ENCODE peak calls at places on chromosomes 13 and 19, in ten cellular contexts. U is NCI-H774; C is pons; F is dermis microvascular lymphatic vessel endothelial cell; H is nephron progenitor cell; P is mammary epithelial cell; E is OCI-LY7; O is anterior cingulate cortex; Z is stimulated activated CD4-positive, alpha-beta T cell treated with anti-CD3 and anti-CD28 coated beads, Interleukin-1b, Interleukin-23, amount 100 ng/mL, for 24 hours; D is left ventricle myocardium inferior. T is an unnamed sample.
A peak's percentile ranks its signal among the peaks of the same experiment; 100 is the strongest.

GRCh38 chr13:25677956-25678355 is 306.2 kb downstream of the ATP8A2 start:
- DNase-seq in U (no peak), C (no peak), F (no peak), H (no peak), P (no peak), E (no peak), O (no peak), Z (no peak), D (no peak), T (no peak)

GRCh38 chr13:40102854-40103253 is 447.4 kb downstream of the COG6 start:
- DNase-seq in U (no peak), C (no peak), F (no peak), H (no peak), P (peak; percentile 97), E (no peak), O (no peak), Z (peak; percentile 91), D (no peak), T (peak; percentile 19)

GRCh38 chr19:17889609-17890214 is 18.0 kb downstream of the SLC5A5 start:
- DNase-seq in U (no peak), C (no peak), F (peak; percentile 62), H (peak; percentile 86), P (peak; percentile 40), E (no peak), O (no peak), Z (no peak), D (no peak), T (no peak)

GRCh38 chr13:25771641-25772478 is 280.0 kb downstream of the SHISA2 start:
- DNase-seq in U (no peak), C (no peak), F (no peak), H (no peak), P (peak; percentile 33), E (no peak), O (no peak), Z (no peak), D (no peak), T (no peak)

GRCh38 chr13:36313047-36313969 is 15.7 kb upstream of the CCDC169 start:
- DNase-seq in U (no peak), C (no peak), F (no peak), H (no peak), P (no peak), E (no peak), O (no peak), Z (no peak), D (no peak), T (no peak)

GRCh38 chr13:75687145-75687763 is 51.1 kb downstream of the LMO7 start:
- DNase-seq in U (no peak), C (peak; percentile 17), F (peak; percentile 53), H (no peak), P (peak; percentile 53), E (peak; percentile 4), O (no peak), Z (no peak), D (no peak), T (no peak)

GRCh38 chr19:33778089-33778791 is 18.4 kb upstream of the KCTD15 start:
- DNase-seq in U (peak; percentile 59), C (peak; percentile 52), F (peak; percentile 76), H (peak; percentile 95), P (peak; percentile 52), E (peak; percentile 82), O (peak; percentile 56), Z (peak; percentile 72), D (peak; percentile 83), T (peak; percentile 79)

GRCh38 chr19:21823224-21823623 is 12.8 kb downstream of the ZNF43 start:
- DNase-seq in U (no peak), C (no peak), F (no peak), H (no peak), P (no peak), E (no peak), O (no peak), Z (no peak), D (no peak), T (no peak)

GRCh38 chr19:54881884-54882283 is 7.8 kb downstream of the FCAR start:
- DNase-seq in U (no peak), C (no peak), F (no peak), H (no peak), P (no peak), E (no peak), O (no peak), Z (no peak), D (no peak), T (no peak)

GRCh38 chr13:100381595-100382224 is 206.9 kb downstream of the GGACT start:
- DNase-seq in U (no peak), C (no peak), F (no peak), H (no peak), P (no peak), E (no peak), O (no peak), Z (no peak), D (no peak), T (no peak)

GRCh38 chr19:45507864-45508680 is 793 bp downstream of the VASP start:
- DNase-seq in U (peak; percentile 34), C (no peak), F (peak; percentile 46), H (peak; percentile 62), P (no peak), E (peak; percentile 73), O (no peak), Z (peak; percentile 52), D (no peak), T (peak; percentile 37)

GRCh38 chr13:105972306-105972721 is 563.1 kb downstream of the EFNB2 start:
- DNase-seq in U (no peak), C (no peak), F (no peak), H (no peak), P (no peak), E (no peak), O (no peak), Z (no peak), D (no peak), T (no peak)

GRCh38 chr13:109699628-109700071 is 86.7 kb downstream of the IRS2 start:
- DNase-seq in U (no peak), C (no peak), F (no peak), H (no peak), P (no peak), E (no peak), O (no peak), Z (no peak), D (no peak), T (no peak)

GRCh38 chr19:50994129-50994528 is 7.3 kb downstream of the KLK8 start:
- DNase-seq in U (no peak), C (no peak), F (no peak), H (no peak), P (peak; percentile 61), E (peak; percentile 55), O (no peak), Z (no peak), D (no peak), T (no peak)

GRCh38 chr19:54464624-54465266 is 1.2 kb upstream of the LENG9 start:
- DNase-seq in U (peak; percentile 84), C (peak; percentile 82), F (peak; percentile 78), H (peak; percentile 88), P (peak; percentile 85), E (peak; percentile 94), O (peak; percentile 78), Z (peak; percentile 80), D (peak; percentile 91), T (peak; percentile 49)

GRCh38 chr19:1264801-1265610 is 4.1 kb upstream of the CIRBP start:
- DNase-seq in U (no peak), C (no peak), F (peak; percentile 81), H (peak; percentile 64), P (peak; percentile 84), E (peak; percentile 91), O (no peak), Z (no peak), D (peak; percentile 72), T (no peak)

GRCh38 chr19:42480335-42481095 is 37.8 kb upstream of the CXCL17 start:
- DNase-seq in U (no peak), C (peak; percentile 55), F (peak; percentile 44), H (no peak), P (no peak), E (no peak), O (no peak), Z (no peak), D (no peak), T (no peak)

GRCh38 chr19:14733574-14733973 is 43.7 kb downstream of the ZNF333 start:
- DNase-seq in U (no peak), C (no peak), F (no peak), H (no peak), P (no peak), E (no peak), O (no peak), Z (no peak), D (no peak), T (no peak)

GRCh38 chr13:86856996-86857395 is 814.2 kb upstream of the SLITRK5 start:
- DNase-seq in U (no peak), C (no peak), F (no peak), H (peak; percentile 18), P (no peak), E (no peak), O (no peak), Z (no peak), D (no peak), T (no peak)

T was measured in effector CD4-positive, alpha-beta T cell.